ENCODE peak calls at places on chromosomes 13 and 19, in eight cellular contexts. B is K562, H is cardiac muscle cell, W is testis, V is endodermal cell, A is breast epithelium, P is kidney epithelial cell, Z is GM23338. Y is an unnamed sample. For H3K36me3, the result is how much of the 10 kb centered on the place peaks cover.

GRCh38 chr19:44822177-44822576 is 13.3 kb downstream of the BCAM start:
- DNase-seq in Z (no peak), P (no peak), B (no peak), H (no peak), W (no peak), V (no peak), A (no peak), Y (no peak)

GRCh38 chr13:19838726-19839342 is 24.6 kb downstream of the ZMYM5 start:
- DNase-seq in H (no peak), B (no peak), Z (no peak), A (no peak), P (no peak), V (no peak), W (no peak), Y (no peak)

GRCh38 chr13:76683168-76683567 is 203.0 kb downstream of the KCTD12 start:
- DNase-seq in W (no peak), B (no peak), P (no peak), A (no peak), H (no peak), Z (no peak), V (no peak), Y (no peak)

GRCh38 chr13:99980201-99981114 is 1.1 kb upstream of the ZIC2 start:
- DNase-seq in W (peak), Z (peak), P (no peak), B (peak), V (peak), H (peak), A (no peak), Y (peak)

GRCh38 chr13:100045355-100045754 is 43.5 kb upstream of the PCCA start:
- DNase-seq in V (no peak), A (no peak), B (no peak), W (no peak), P (no peak), Z (no peak), H (no peak), Y (no peak)

GRCh38 chr19:8552810-8553209 is 24.4 kb downstream of the MYO1F start:
- DNase-seq in A (no peak), H (no peak), B (peak), W (peak), P (no peak), Z (peak), V (peak), Y (no peak)

GRCh38 chr13:20016649-20017364 is 58.3 kb downstream of the ZMYM2 start:
- DNase-seq in P (no peak), Z (peak), V (peak), H (no peak), W (no peak), B (no peak), A (no peak), Y (no peak)

GRCh38 chr19:34350161-34350561 is 14.8 kb upstream of the GPI start:
- DNase-seq in P (no peak), Z (no peak), V (no peak), H (no peak), A (no peak), B (no peak), W (no peak), Y (no peak)

GRCh38 chr13:41837668-41838067 is 123.2 kb downstream of the VWA8 start:
- DNase-seq in P (no peak), W (no peak), B (no peak), Z (no peak), V (no peak), H (no peak), A (no peak), Y (no peak)

GRCh38 chr19:23777216-23777615 is 18.5 kb upstream of the ZNF681 start:
- DNase-seq in A (no peak), Z (no peak), H (no peak), P (no peak), B (no peak), W (no peak), V (no peak), Y (no peak)

GRCh38 chr13:36158606-36159005 is 27.4 kb upstream of the DCLK1 start:
- DNase-seq in Z (no peak), A (no peak), P (peak), W (no peak), V (no peak), B (no peak), H (no peak), Y (no peak)

GRCh38 chr13:77789386-77789785 is 91.9 kb downstream of the SLAIN1 start:
- DNase-seq in W (no peak), B (no peak), P (no peak), Z (no peak), V (no peak), A (no peak), H (no peak), Y (no peak)

GRCh38 chr13:110316196-110316595 is 9.1 kb downstream of the COL4A2 start:
- DNase-seq in B (no peak), V (peak), Z (no peak), H (no peak), W (no peak), A (no peak), P (no peak), Y (no peak)

GRCh38 chr13:82597737-82598136 is 1284.5 kb downstream of the SLITRK1 start:
- DNase-seq in W (no peak), A (no peak), B (no peak), H (no peak), P (no peak), V (peak), Z (peak), Y (no peak)

GRCh38 chr13:42981853-42982252 is 10.2 kb downstream of the EPSTI1 start:
- DNase-seq in A (no peak), Z (peak), B (no peak), V (peak), P (no peak), H (no peak), W (no peak), Y (no peak)

GRCh38 chr19:46721269-46722003 is 4.5 kb upstream of the PRKD2 start:
- DNase-seq in W (no peak), A (no peak), H (no peak), B (no peak), V (peak), Z (peak), P (no peak), Y (peak)

GRCh38 chr13:24187185-24187584 is 26.7 kb downstream of the SPATA13 start:
- DNase-seq in A (no peak), H (no peak), P (no peak), W (no peak), V (no peak), Z (no peak), B (no peak), Y (no peak)

GRCh38 chr19:15371786-15372380 is 7.7 kb downstream of the AKAP8 start:
- DNase-seq in Z (no peak), H (no peak), P (no peak), W (no peak), V (no peak), A (no peak), B (no peak), Y (no peak)

GRCh38 chr19:15422311-15423075 is 3.7 kb upstream of the AKAP8L start:
- DNase-seq in B (no peak), A (no peak), H (no peak), Z (no peak), P (no peak), W (no peak), V (no peak), Y (no peak)

GRCh38 chr13:33296793-33297425 is 11.4 kb upstream of the STARD13 start:
- DNase-seq in H (no peak), B (no peak), W (no peak), Z (no peak), A (no peak), V (no peak), P (no peak), Y (no peak)

GRCh38 chr13:32581177-32581786 is 5.0 kb upstream of the PDS5B start:
- DNase-seq in Z (peak), W (no peak), P (no peak), V (no peak), B (peak), H (peak), A (no peak), Y (no peak)

GRCh38 chr13:107590556-107590955 is 624.8 kb downstream of the LIG4 start:
- DNase-seq in P (peak), B (no peak), V (no peak), H (no peak), Z (no peak), W (no peak), A (no peak), Y (no peak)

GRCh38 chr19:32203161-32203560 is 142.2 kb upstream of the ZNF507 start:
- DNase-seq in W (no peak), H (no peak), P (no peak), V (no peak), Z (no peak), A (no peak), B (no peak), Y (no peak)

GRCh38 chr19:45772130-45772880 is 3.3 kb upstream of the SIX5 start:
- DNase-seq in V (peak), P (no peak), B (no peak), W (no peak), Z (no peak), H (no peak), A (no peak), Y (no peak)

GRCh38 chr13:20313896-20314295 is 81.8 kb upstream of the GJB6 start:
- DNase-seq in V (no peak), P (no peak), A (no peak), W (no peak), Z (no peak), B (no peak), H (no peak), Y (no peak)

GRCh38 chr19:50412419-50412818 is 6.3 kb upstream of the SPIB start:
- DNase-seq in B (no peak), H (no peak), A (no peak), Z (no peak), W (no peak), V (no peak), P (no peak), Y (no peak)

GRCh38 chr19:17872251-17873001 is 681 bp downstream of the SLC5A5 start:
- DNase-seq in V (peak), B (no peak), A (no peak), W (no peak), Z (peak), H (no peak), P (no peak), Y (no peak)

GRCh38 chr13:28753208-28753892 is 34.6 kb upstream of the SLC46A3 start:
- DNase-seq in B (no peak), P (peak), A (peak), W (peak), Z (peak), H (peak), V (peak), Y (peak)

GRCh38 chr13:76229281-76229680 is 593.2 kb downstream of the LMO7 start:
- DNase-seq in B (no peak), Z (no peak), H (no peak), A (no peak), P (no peak), W (no peak), V (no peak), Y (no peak)

GRCh38 chr13:51919531-51919930 is 57.8 kb downstream of the CCDC70 start:
- DNase-seq in B (no peak), A (no peak), W (no peak), V (no peak), Z (no peak), H (no peak), P (no peak), Y (no peak)
- TF ChIP-seq CTCF in B (no peak), A (no peak), W (no peak), V (no peak), Z (no peak), H (no peak), P (no peak), Y (no peak)

DNA sequence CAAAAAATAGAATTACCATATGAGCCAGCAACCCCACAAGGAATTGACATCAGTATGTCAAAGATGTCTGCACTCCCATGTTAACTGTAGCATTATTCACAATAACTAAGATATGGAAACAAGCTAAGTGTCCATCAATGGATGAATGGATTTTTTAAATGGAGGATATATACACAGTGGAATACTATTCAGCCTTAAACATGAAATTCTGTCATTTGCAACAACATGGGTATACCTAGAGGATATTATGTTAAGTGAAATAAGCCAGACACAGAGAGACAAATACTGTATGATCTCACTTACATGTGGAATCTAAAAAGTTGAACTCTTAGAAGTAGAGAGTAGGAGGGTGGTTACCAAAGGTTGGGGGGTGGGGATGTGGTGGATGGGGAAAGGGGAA is 8.0 kb upstream of the ZNF567 start:
- DNase-seq in W (no peak), V (no peak), A (no peak), P (no peak), H (no peak), B (no peak), Z (no peak), Y (no peak)
- H3K36me3 ChIP-seq in W (under half), V (under half), A (under half), P (under half), H (under half), B (under half), Z (under half), Y (under half)

GRCh38 chr19:3673506-3674439 is 26.5 kb downstream of the PIP5K1C start:
- DNase-seq in Z (no peak), W (no peak), P (no peak), A (no peak), H (no peak), V (peak), B (no peak), Y (no peak)
- TF ChIP-seq CTCF in Z (no peak), W (no peak), P (no peak), A (no peak), H (no peak), V (no peak), B (no peak), Y (no peak)

DNA sequence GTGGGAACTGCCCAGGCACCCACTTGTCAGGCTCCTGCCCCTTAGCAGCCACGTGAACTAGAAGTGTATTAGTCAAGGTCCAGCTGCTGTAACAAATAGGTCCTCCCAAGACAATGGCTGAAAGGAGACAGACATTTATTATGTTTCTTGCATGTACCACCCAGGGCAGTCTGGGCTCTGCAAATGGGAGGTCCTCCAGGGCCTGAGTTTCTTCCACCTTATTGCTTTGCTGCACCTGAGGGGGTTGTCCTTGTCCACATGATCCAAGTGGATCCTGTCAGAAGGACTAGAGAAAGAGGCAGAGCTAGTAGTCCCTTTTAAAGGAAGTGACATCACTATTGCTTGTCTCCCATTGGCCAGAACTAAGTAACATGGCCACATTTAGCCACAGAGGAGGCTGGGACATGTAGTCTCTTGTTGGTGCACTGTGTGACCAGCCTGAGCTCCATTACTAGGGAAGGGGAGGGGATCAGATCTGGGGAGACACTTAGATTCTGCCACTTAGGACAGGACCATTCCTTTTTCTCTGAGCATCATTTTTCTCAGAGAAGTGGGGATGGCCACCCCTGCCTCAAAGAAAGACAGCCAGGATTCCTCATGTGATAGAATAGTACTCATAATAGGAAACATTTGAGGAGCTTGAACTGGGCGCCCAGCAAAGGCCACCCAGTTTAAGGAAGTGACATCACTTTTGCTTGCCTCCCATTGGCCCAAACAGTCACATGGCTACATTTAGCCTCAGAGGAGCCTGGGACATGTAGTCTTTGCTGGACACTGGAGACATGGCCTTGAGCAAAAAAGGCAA is 15.1 kb downstream of the CC2D1A start:
- DNase-seq in W (peak), Z (peak), P (no peak), B (peak), V (peak), H (no peak), A (no peak), Y (no peak)
- H3K36me3 ChIP-seq in W (under half), Z (under half), P (under half), B (half or more), V (under half), H (under half), A (under half), Y (half or more)

DNA sequence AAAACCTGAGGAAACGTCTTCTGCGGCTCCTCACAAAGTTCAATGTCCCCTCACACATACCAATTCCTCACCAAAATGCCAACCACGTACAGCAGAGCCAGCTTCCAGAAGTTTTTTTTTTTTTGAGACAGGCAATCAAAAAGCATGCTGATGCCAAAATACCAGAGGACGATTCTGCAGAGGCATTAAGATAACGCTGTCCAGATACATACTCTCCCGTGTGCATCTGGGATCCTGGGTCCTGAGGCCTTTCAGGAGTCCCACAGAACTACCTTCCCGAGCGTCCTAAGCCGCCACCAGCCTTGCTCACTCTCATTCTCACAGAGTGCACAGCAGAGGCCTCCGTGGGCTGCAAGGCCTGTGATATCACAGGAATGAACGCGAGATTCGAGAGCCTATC is 5.0 kb downstream of the DCUN1D2 start:
- DNase-seq in W (no peak), P (no peak), Z (no peak), A (no peak), B (no peak), H (peak), V (no peak), Y (no peak)
- TF ChIP-seq CTCF in W (no peak), P (no peak), Z (no peak), A (no peak), B (no peak), H (no peak), V (no peak), Y (no peak)

GRCh38 chr19:10255358-10255757 is 3.3 kb downstream of the MRPL4 start:
- DNase-seq in H (no peak), B (no peak), V (no peak), P (no peak), W (no peak), Z (no peak), A (no peak), Y (no peak)

GRCh38 chr19:10256970-10257615 is 5.1 kb downstream of the MRPL4 start:
- DNase-seq in V (no peak), H (no peak), W (no peak), A (no peak), Z (no peak), P (no peak), B (no peak), Y (no peak)

GRCh38 chr19:10258080-10258710 is 6.2 kb downstream of the MRPL4 start:
- DNase-seq in B (no peak), H (no peak), V (no peak), P (no peak), A (no peak), W (no peak), Z (no peak), Y (no peak)

GRCh38 chr19:10254244-10254643 is 2.2 kb downstream of the MRPL4 start:
- DNase-seq in H (no peak), A (no peak), B (no peak), V (peak), P (no peak), Z (no peak), W (no peak), Y (no peak)

GRCh38 chr19:10256551-10256950 is 4.5 kb downstream of the MRPL4 start:
- DNase-seq in H (no peak), P (no peak), B (no peak), V (no peak), A (no peak), Z (no peak), W (no peak), Y (no peak)
- H3K36me3 ChIP-seq in H (under half), P (under half), B (half or more), V (under half), A (under half), Z (under half), W (under half), Y (under half)

GRCh38 chr13:98869408-98870090 is 108.3 kb downstream of the DOCK9 start:
- DNase-seq in P (no peak), A (no peak), V (no peak), W (peak), B (no peak), H (no peak), Z (no peak), Y (no peak)
- TF ChIP-seq CTCF in P (no peak), A (no peak), V (peak), W (peak), B (no peak), H (no peak), Z (peak), Y (peak)

DNA sequence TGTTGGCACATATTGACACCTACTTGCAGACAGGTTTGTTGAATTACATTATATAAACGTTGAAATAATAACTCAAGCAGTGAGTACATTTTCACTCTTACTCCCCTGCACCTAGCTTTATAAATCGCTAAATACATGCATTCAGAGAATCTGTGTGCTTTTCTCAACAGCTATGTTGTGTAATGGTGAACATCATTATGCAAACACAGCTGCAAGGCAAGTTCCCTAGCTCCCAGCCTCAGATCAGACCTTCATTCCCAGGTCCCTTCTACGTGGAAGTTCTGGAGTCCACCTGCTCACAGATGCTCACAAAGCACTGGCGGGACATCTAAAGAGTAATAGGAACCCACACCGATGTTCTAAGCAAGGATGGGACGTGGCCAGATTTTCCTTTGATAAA is 86.8 kb upstream of the PEG3 start:
- DNase-seq in W (no peak), H (no peak), Z (no peak), V (no peak), A (no peak), P (no peak), B (no peak), Y (no peak)
- H3K36me3 ChIP-seq in W (under half), H (under half), Z (under half), V (under half), A (under half), P (under half), B (under half), Y (under half)

DNA sequence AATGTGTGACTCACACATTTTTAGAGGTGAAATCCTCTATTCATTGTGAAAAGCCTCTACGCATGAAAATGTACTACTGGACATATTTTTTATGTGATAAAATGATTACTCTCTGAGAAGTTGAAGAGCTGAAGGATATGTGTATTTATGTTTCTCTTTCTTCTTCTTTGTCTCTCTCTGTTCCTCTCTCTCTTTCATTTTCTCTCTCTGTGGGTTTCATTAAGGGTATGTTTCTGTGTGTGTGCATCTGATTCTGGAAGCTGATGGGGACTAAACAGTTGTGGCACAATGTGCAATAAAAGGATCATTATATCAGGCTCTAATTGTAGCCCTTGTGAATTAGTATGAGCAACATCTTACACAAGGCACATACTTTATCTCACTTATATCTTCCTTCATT is 867.7 kb downstream of the PCDH9 start:
- DNase-seq in P (no peak), W (no peak), V (no peak), B (no peak), A (no peak), Z (no peak), H (no peak), Y (no peak)
- TF ChIP-seq CTCF in P (no peak), W (no peak), V (no peak), B (no peak), A (no peak), Z (no peak), H (no peak), Y (no peak)